ENCODE peak calls at places on chromosomes 4 and X, in five cellular contexts. G is transverse colon; T is naive thymus-derived CD4-positive, alpha-beta T cell; V is hepatocyte; S is dorsolateral prefrontal cortex. Z is an unnamed sample.

GRCh38 chrX:153600032-153600373 is 1.1 kb upstream of the CCNQ start:
- DNase-seq in V (no peak), S (no peak), T (peak; percentile 27), G (no peak), Z (no peak)

GRCh38 chr4:77819409-77819835 is 254 bp upstream of the CNOT6L start:
- DNase-seq in G (no peak), T (no peak), V (peak; percentile 81), S (no peak), Z (no peak)

GRCh38 chrX:136488706-136489105 is 959 bp downstream of the BRS3 start:
- DNase-seq in T (no peak), S (no peak), G (no peak), V (no peak), Z (no peak)

GRCh38 chr4:84644087-84644486 is 61.2 kb downstream of the CDS1 start:
- DNase-seq in V (no peak), T (no peak), S (no peak), G (no peak), Z (no peak)

GRCh38 chr4:36427696-36428095 is 146.3 kb downstream of the DTHD1 start:
- DNase-seq in G (no peak), T (no peak), V (no peak), S (no peak), Z (no peak)

GRCh38 chr4:127828121-127828520 is 46.0 kb downstream of the HSPA4L start:
- DNase-seq in T (no peak), G (no peak), V (no peak), S (no peak), Z (no peak)

GRCh38 chr4:183326853-183327252 is 4.6 kb upstream of the CLDN24 start:
- DNase-seq in T (no peak), S (no peak), V (no peak), G (no peak), Z (no peak)

GRCh38 chr4:149914521-149915115 is 99.0 kb upstream of the IQCM start:
- DNase-seq in V (peak; percentile 78), T (no peak), G (peak; percentile 45), S (no peak), Z (no peak)

GRCh38 chrX:26670521-26670920 is 454.6 kb downstream of the MAGEB5 start:
- DNase-seq in V (no peak), T (no peak), G (no peak), S (no peak), Z (no peak)

GRCh38 chr4:86117781-86118302 is 242.0 kb downstream of the MAPK10 start:
- DNase-seq in G (no peak), V (peak; percentile 7), T (no peak), S (no peak), Z (no peak)

GRCh38 chr4:183492791-183493221 is 12.1 kb upstream of the ING2 start:
- DNase-seq in G (no peak), T (no peak), S (no peak), V (no peak), Z (no peak)

GRCh38 chr4:98496446-98496845 is 162.0 kb downstream of the TSPAN5 start:
- DNase-seq in S (no peak), T (no peak), G (no peak), V (no peak), Z (no peak)

DNA sequence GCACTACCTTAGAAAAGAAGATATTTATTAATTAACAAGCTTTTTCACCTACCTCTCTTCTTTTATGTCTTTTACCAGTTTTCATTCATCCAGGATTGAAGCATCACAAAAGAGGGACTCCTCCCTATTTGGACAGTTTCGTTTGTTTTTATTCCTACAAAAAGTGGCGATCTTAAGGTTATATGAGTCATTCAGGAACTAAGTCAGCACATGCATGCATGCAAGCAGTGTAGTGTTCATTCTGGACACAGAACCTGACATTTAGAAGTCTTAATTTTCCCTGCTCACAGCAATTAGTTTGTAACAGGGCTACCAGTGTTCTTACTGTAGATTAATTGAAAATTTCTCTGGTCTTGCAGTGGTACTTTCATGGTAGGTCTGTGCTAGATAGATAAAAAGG is 47.9 kb upstream of the QRFPR start:
- DNase-seq in G (no peak), T (no peak), V (no peak), S (no peak), Z (no peak)
- H3K27ac ChIP-seq in G (no peak overlapping the region), T (no peak overlapping the region), V (no peak overlapping the region), S (no peak overlapping the region), Z (no peak overlapping the region)

GRCh38 chrX:108268434-108269080 is 169.7 kb downstream of the COL4A6 start:
- DNase-seq in S (no peak), G (no peak), V (no peak), T (no peak), Z (no peak)

GRCh38 chrX:108264376-108264775 is 172.8 kb downstream of the ATG4A start:
- DNase-seq in G (no peak), V (no peak), T (no peak), S (no peak), Z (no peak)

GRCh38 chrX:108270739-108271396 is 167.4 kb downstream of the COL4A6 start:
- DNase-seq in V (peak; percentile 14), G (no peak), S (no peak), T (no peak), Z (no peak)

GRCh38 chrX:108270280-108270679 is 167.9 kb downstream of the COL4A6 start:
- DNase-seq in V (no peak), S (no peak), T (no peak), G (no peak), Z (no peak)

DNA sequence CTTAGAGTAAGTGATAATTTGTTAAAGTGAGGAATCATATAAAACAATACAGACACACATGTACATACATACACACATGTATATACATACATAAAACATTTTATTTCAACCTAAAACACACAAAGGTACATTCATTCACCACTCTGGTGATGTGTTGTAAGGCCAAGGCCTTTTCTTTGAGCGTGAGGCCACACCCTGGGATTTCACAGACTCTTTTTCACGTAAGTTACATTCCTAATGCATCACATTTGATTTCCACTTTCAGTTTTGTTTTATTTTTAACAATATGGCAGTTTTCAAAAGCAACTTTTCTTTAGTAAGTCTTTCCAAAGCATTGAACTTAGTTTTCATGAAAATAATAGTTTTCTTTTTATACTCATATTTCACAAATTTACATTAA is 170.7 kb downstream of the COL4A6 start:
- DNase-seq in S (no peak), G (no peak), V (no peak), T (no peak), Z (no peak)
- H3K27ac ChIP-seq in S (no peak overlapping the region), G (no peak overlapping the region), V (no peak overlapping the region), T (no peak overlapping the region), Z (no peak overlapping the region)

DNA sequence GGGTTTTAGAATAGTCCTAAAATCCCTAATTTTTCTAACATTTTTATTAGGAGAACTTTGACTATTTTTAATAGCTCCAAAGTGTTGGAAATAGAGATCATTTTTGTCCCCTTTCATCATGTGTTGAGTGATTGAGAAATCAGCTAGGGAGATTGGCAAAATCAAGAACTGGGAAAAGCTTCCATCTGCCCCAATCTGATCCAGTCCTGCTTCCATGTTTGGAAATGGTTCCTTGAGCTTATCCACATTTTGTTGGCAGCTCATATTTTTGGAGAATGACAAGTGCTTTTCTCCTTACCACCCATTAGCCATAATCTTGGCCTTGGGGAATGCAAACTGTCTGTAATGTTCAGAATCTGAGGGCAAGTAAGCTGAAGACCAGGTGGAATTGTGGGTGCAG is 73.9 kb downstream of the SYNPO2 start:
- DNase-seq in V (no peak), T (no peak), S (no peak), G (no peak), Z (no peak)
- H3K27ac ChIP-seq in V (no peak overlapping the region), T (no peak overlapping the region), S (no peak overlapping the region), G (peak overlapping the region; percentile 88), Z (no peak overlapping the region)

DNA sequence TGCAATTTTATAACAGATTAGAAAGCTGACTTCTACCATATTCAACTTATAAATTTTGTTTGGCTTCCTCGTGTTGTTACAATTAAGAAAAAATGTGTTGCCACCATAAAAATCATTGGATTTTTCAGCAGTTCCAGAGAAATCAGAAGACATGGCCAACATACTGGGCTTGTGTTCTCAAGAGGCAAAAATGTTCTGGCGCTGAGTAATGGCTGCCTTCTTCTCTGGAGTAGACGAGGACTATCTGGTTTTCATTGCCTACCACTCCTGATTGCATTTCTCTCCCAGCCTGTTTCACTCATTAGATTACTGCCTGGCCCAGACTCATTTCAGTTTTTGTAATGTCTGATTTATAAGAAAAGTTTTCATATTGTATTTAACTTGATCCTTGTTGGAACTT is 122.3 kb downstream of the ARHGAP10 start:
- DNase-seq in S (no peak), V (no peak), G (no peak), T (no peak), Z (no peak)
- H3K27ac ChIP-seq in S (no peak overlapping the region), V (peak overlapping the region; percentile 40), G (no peak overlapping the region), T (no peak overlapping the region), Z (no peak overlapping the region)

GRCh38 chrX:130124577-130124976 is 14.3 kb upstream of the ELF4 start:
- DNase-seq in V (no peak), T (no peak), S (no peak), G (no peak), Z (no peak)

GRCh38 chrX:130121505-130121800 is 11.2 kb upstream of the ELF4 start:
- DNase-seq in T (no peak), S (no peak), G (no peak), V (no peak), Z (no peak)

GRCh38 chrX:130120746-130121504 is 10.6 kb upstream of the ELF4 start:
- DNase-seq in S (peak; percentile 37), V (peak; percentile 86), T (peak; percentile 70), G (peak; percentile 74), Z (peak; percentile 68)

GRCh38 chrX:130120321-130120731 is 10.0 kb upstream of the ELF4 start:
- DNase-seq in S (no peak), G (no peak), T (peak; percentile 24), V (peak; percentile 53), Z (no peak)

GRCh38 chrX:130125090-130125489 is 14.8 kb upstream of the ELF4 start:
- DNase-seq in V (peak; percentile 51), G (peak; percentile 22), T (no peak), S (peak; percentile 28), Z (no peak)
- H3K27ac ChIP-seq in V (peak overlapping the region; percentile 81), G (peak overlapping the region; percentile 60), T (no peak overlapping the region), S (no peak overlapping the region), Z (no peak overlapping the region)

GRCh38 chrX:16666541-16666940 is 16.6 kb downstream of the S100G start:
- DNase-seq in T (no peak), V (no peak), G (no peak), S (no peak), Z (no peak)
- H3K27ac ChIP-seq in T (no peak overlapping the region), V (no peak overlapping the region), G (no peak overlapping the region), S (no peak overlapping the region), Z (no peak overlapping the region)

GRCh38 chr4:118981839-118982381 is 93.3 kb downstream of the SYNPO2 start:
- DNase-seq in G (peak; percentile 68), S (no peak), V (peak; percentile 84), T (peak; percentile 25), Z (peak; percentile 25)
- H3K27ac ChIP-seq in G (peak overlapping the region; percentile 86), S (no peak overlapping the region), V (no peak overlapping the region), T (no peak overlapping the region), Z (no peak overlapping the region)

DNA sequence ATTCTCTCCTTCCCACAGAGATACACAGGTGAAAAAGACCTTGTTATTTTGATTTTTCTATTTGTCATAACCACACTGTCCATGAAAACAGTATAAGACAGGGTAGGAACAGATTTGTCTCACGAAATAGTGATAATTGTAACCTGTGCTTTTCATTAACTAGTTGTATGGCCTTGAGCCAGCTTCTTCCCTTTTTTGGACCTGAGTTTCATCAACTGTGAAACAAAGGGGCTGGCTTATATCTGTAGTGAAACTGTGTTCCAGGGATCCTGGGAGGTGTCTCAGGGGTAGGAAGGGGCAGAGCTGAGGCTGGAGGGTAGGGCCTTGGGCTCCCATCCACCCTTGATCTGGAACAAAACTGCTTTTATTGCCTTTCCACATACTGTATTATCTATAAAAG is 50.9 kb downstream of the MED28 start:
- DNase-seq in V (no peak), G (no peak), S (no peak), T (no peak), Z (no peak)
- H3K27ac ChIP-seq in V (no peak overlapping the region), G (no peak overlapping the region), S (no peak overlapping the region), T (no peak overlapping the region), Z (no peak overlapping the region)

Z was measured in CD8-positive, alpha-beta memory T cell.